ENCODE peak calls at places on chromosome 14, in ten cellular contexts. U is effector CD4-positive, alpha-beta T cell; P is activated CD8-positive, alpha-beta memory T cell treated with anti-CD3 and anti-CD28 coated beads for 1 hour; T is caudate nucleus; R is kidney; I is stimulated activated naive CD4-positive, alpha-beta T cell; S is pons; J is mesothelial cell of epicardium; O is epithelial cell of esophagus; A is NCI-H2171. X is an unnamed sample.

GRCh38 chr14:79749051-79749450 is 462.3 kb downstream of the DIO2 start:
- DNase-seq in U (no peak), P (no peak), T (no peak), R (no peak), I (no peak), S (no peak), J (no peak), O (no peak), A (peak), X (no peak)

GRCh38 chr14:102565331-102565887 is 27.0 kb upstream of the RCOR1 start:
- DNase-seq in U (no peak), P (no peak), T (no peak), R (no peak), I (no peak), S (peak), J (no peak), O (no peak), A (no peak), X (no peak)

GRCh38 chr14:69153848-69154208 is 909 bp upstream of the DCAF5 start:
- DNase-seq in U (no peak), P (no peak), T (no peak), R (peak), I (no peak), S (peak), J (no peak), O (peak), A (no peak), X (no peak)

GRCh38 chr14:94754391-94754942 is 15.4 kb downstream of the GSC start:
- DNase-seq in U (no peak), P (no peak), T (no peak), R (no peak), I (no peak), S (no peak), J (no peak), O (no peak), A (no peak), X (no peak)

GRCh38 chr14:33733721-33734120 is 217.2 kb downstream of the EGLN3 start:
- DNase-seq in U (no peak), P (no peak), T (no peak), R (no peak), I (no peak), S (no peak), J (no peak), O (no peak), A (no peak), X (no peak)

GRCh38 chr14:103057372-103058208 is at the start of gene CDC42BPB:
- DNase-seq in U (peak), P (no peak), T (peak), R (peak), I (peak), S (peak), J (peak), O (peak), A (peak), X (peak)

GRCh38 chr14:86915416-86915815 is 1077.6 kb downstream of the GALC start:
- DNase-seq in U (no peak), P (no peak), T (no peak), R (no peak), I (no peak), S (no peak), J (no peak), O (no peak), A (no peak), X (no peak)

GRCh38 chr14:55297611-55298323 is 26.5 kb downstream of the FBXO34 start:
- DNase-seq in U (no peak), P (no peak), T (no peak), R (no peak), I (no peak), S (no peak), J (no peak), O (peak), A (no peak), X (peak)

GRCh38 chr14:29262979-29263378 is 496.4 kb downstream of the FOXG1 start:
- DNase-seq in U (no peak), P (no peak), T (no peak), R (no peak), I (no peak), S (no peak), J (no peak), O (peak), A (no peak), X (no peak)

GRCh38 chr14:57066887-57067513 is 201.7 kb downstream of the EXOC5 start:
- DNase-seq in U (no peak), P (no peak), T (no peak), R (no peak), I (no peak), S (peak), J (peak), O (peak), A (no peak), X (no peak)

GRCh38 chr14:36268957-36269734 is 51.3 kb downstream of the MBIP start:
- DNase-seq in U (no peak), P (no peak), T (no peak), R (no peak), I (no peak), S (no peak), J (no peak), O (no peak), A (no peak), X (no peak)

GRCh38 chr14:90381999-90382451 is 14.8 kb upstream of the CALM1 start:
- DNase-seq in U (no peak), P (no peak), T (peak), R (peak), I (no peak), S (no peak), J (no peak), O (no peak), A (no peak), X (peak)

GRCh38 chr14:104107101-104107581 is 21.6 kb downstream of the ASPG start:
- DNase-seq in U (no peak), P (no peak), T (no peak), R (no peak), I (no peak), S (no peak), J (peak), O (no peak), A (no peak), X (peak)

GRCh38 chr14:96204151-96205058 is at the start of gene BDKRB2:
- DNase-seq in U (no peak), P (no peak), T (peak), R (peak), I (no peak), S (no peak), J (peak), O (peak), A (peak), X (peak)

GRCh38 chr14:28375295-28375694 is 391.3 kb upstream of the FOXG1 start:
- DNase-seq in U (no peak), P (no peak), T (no peak), R (no peak), I (no peak), S (peak), J (no peak), O (peak), A (no peak), X (no peak)

GRCh38 chr14:29144598-29144997 is 378.0 kb downstream of the FOXG1 start:
- DNase-seq in U (no peak), P (no peak), T (peak), R (no peak), I (no peak), S (no peak), J (no peak), O (peak), A (no peak), X (no peak)

X was measured in breast epithelium.